ENCODE peak calls at places on chromosomes 11 and 22, in eight cellular contexts. One of them, this sample, is unnamed.

GRCh38 chr11:908273-908672 is 2.3 kb downstream of the CHID1 start:
- DNase-seq in GM06990: no peak
- DNase-seq in activated T-helper 1 cell treated with Interleukin-2 at 50 U/mL for 16 hours: no peak
- DNase-seq in left lung: no peak
- DNase-seq in stimulated activated CD4-positive, alpha-beta T cell treated with anti-CD3 and anti-CD28 coated beads, Interleukin-4, amount 100 ng/mL, for 4 hours: no peak
- DNase-seq in Right ventricle myocardium superior: no peak
- DNase-seq in SW480: no peak
- DNase-seq in progenitor cell of endocrine pancreas: no peak
- DNase-seq in this sample: no peak

GRCh38 chr11:1638344-1638743 is 8.8 kb downstream of the KRTAP5-5 start:
- DNase-seq in left lung: no peak
- DNase-seq in SW480: no peak
- DNase-seq in Right ventricle myocardium superior: no peak
- DNase-seq in activated T-helper 1 cell treated with Interleukin-2 at 50 U/mL for 16 hours: no peak
- DNase-seq in GM06990: no peak
- DNase-seq in progenitor cell of endocrine pancreas: no peak
- DNase-seq in stimulated activated CD4-positive, alpha-beta T cell treated with anti-CD3 and anti-CD28 coated beads, Interleukin-4, amount 100 ng/mL, for 4 hours: no peak
- DNase-seq in this sample: peak; percentile 33

GRCh38 chr22:41261541-41262249 is 21.0 kb upstream of the CHADL start:
- DNase-seq in progenitor cell of endocrine pancreas: no peak
- DNase-seq in GM06990: no peak
- DNase-seq in stimulated activated CD4-positive, alpha-beta T cell treated with anti-CD3 and anti-CD28 coated beads, Interleukin-4, amount 100 ng/mL, for 4 hours: no peak
- DNase-seq in activated T-helper 1 cell treated with Interleukin-2 at 50 U/mL for 16 hours: no peak
- DNase-seq in SW480: no peak
- DNase-seq in Right ventricle myocardium superior: peak; percentile 62
- DNase-seq in left lung: no peak
- DNase-seq in this sample: no peak

GRCh38 chr11:6397156-6397555 is 6.9 kb downstream of the SMPD1 start:
- DNase-seq in stimulated activated CD4-positive, alpha-beta T cell treated with anti-CD3 and anti-CD28 coated beads, Interleukin-4, amount 100 ng/mL, for 4 hours: no peak
- DNase-seq in GM06990: no peak
- DNase-seq in Right ventricle myocardium superior: no peak
- DNase-seq in left lung: no peak
- DNase-seq in progenitor cell of endocrine pancreas: no peak
- DNase-seq in SW480: no peak
- DNase-seq in activated T-helper 1 cell treated with Interleukin-2 at 50 U/mL for 16 hours: no peak
- DNase-seq in this sample: no peak

GRCh38 chr11:12864316-12865156 is 144.6 kb upstream of the RASSF10 start:
- DNase-seq in left lung: no peak
- DNase-seq in stimulated activated CD4-positive, alpha-beta T cell treated with anti-CD3 and anti-CD28 coated beads, Interleukin-4, amount 100 ng/mL, for 4 hours: no peak
- DNase-seq in progenitor cell of endocrine pancreas: no peak
- DNase-seq in Right ventricle myocardium superior: no peak
- DNase-seq in activated T-helper 1 cell treated with Interleukin-2 at 50 U/mL for 16 hours: no peak
- DNase-seq in SW480: no peak
- DNase-seq in GM06990: no peak
- DNase-seq in this sample: no peak

GRCh38 chr11:2531277-2531986 is 86.6 kb downstream of the KCNQ1 start:
- DNase-seq in progenitor cell of endocrine pancreas: peak; percentile 85
- DNase-seq in stimulated activated CD4-positive, alpha-beta T cell treated with anti-CD3 and anti-CD28 coated beads, Interleukin-4, amount 100 ng/mL, for 4 hours: peak; percentile 39
- DNase-seq in left lung: peak; percentile 68
- DNase-seq in GM06990: peak; percentile 40
- DNase-seq in Right ventricle myocardium superior: peak; percentile 90
- DNase-seq in SW480: peak; percentile 29
- DNase-seq in activated T-helper 1 cell treated with Interleukin-2 at 50 U/mL for 16 hours: peak; percentile 46
- DNase-seq in this sample: peak; percentile 82

GRCh38 chr11:111069076-111069475 is 176.4 kb upstream of the POU2AF2 start:
- DNase-seq in activated T-helper 1 cell treated with Interleukin-2 at 50 U/mL for 16 hours: no peak
- DNase-seq in progenitor cell of endocrine pancreas: no peak
- DNase-seq in left lung: no peak
- DNase-seq in Right ventricle myocardium superior: no peak
- DNase-seq in GM06990: no peak
- DNase-seq in SW480: no peak
- DNase-seq in stimulated activated CD4-positive, alpha-beta T cell treated with anti-CD3 and anti-CD28 coated beads, Interleukin-4, amount 100 ng/mL, for 4 hours: no peak
- DNase-seq in this sample: no peak

GRCh38 chr11:20327377-20327776 is 36.1 kb upstream of the HTATIP2 start:
- DNase-seq in Right ventricle myocardium superior: no peak
- DNase-seq in stimulated activated CD4-positive, alpha-beta T cell treated with anti-CD3 and anti-CD28 coated beads, Interleukin-4, amount 100 ng/mL, for 4 hours: no peak
- DNase-seq in left lung: no peak
- DNase-seq in progenitor cell of endocrine pancreas: no peak
- DNase-seq in SW480: no peak
- DNase-seq in GM06990: no peak
- DNase-seq in activated T-helper 1 cell treated with Interleukin-2 at 50 U/mL for 16 hours: no peak
- DNase-seq in this sample: no peak

GRCh38 chr22:37601540-37602442 is 6.8 kb upstream of the GGA1 start:
- DNase-seq in progenitor cell of endocrine pancreas: no peak
- DNase-seq in Right ventricle myocardium superior: no peak
- DNase-seq in activated T-helper 1 cell treated with Interleukin-2 at 50 U/mL for 16 hours: no peak
- DNase-seq in left lung: peak; percentile 56
- DNase-seq in stimulated activated CD4-positive, alpha-beta T cell treated with anti-CD3 and anti-CD28 coated beads, Interleukin-4, amount 100 ng/mL, for 4 hours: no peak
- DNase-seq in SW480: peak; percentile 96
- DNase-seq in GM06990: no peak
- DNase-seq in this sample: no peak

GRCh38 chr11:15837901-15838489 is 518.4 kb downstream of the SOX6 start:
- DNase-seq in Right ventricle myocardium superior: no peak
- DNase-seq in activated T-helper 1 cell treated with Interleukin-2 at 50 U/mL for 16 hours: no peak
- DNase-seq in progenitor cell of endocrine pancreas: no peak
- DNase-seq in GM06990: no peak
- DNase-seq in SW480: no peak
- DNase-seq in stimulated activated CD4-positive, alpha-beta T cell treated with anti-CD3 and anti-CD28 coated beads, Interleukin-4, amount 100 ng/mL, for 4 hours: no peak
- DNase-seq in left lung: no peak
- DNase-seq in this sample: no peak

GRCh38 chr11:71080239-71081097 is 171.9 kb downstream of the SHANK2 start:
- DNase-seq in activated T-helper 1 cell treated with Interleukin-2 at 50 U/mL for 16 hours: no peak
- DNase-seq in GM06990: no peak
- DNase-seq in left lung: peak; percentile 38
- DNase-seq in progenitor cell of endocrine pancreas: peak; percentile 17
- DNase-seq in SW480: peak; percentile 89
- DNase-seq in stimulated activated CD4-positive, alpha-beta T cell treated with anti-CD3 and anti-CD28 coated beads, Interleukin-4, amount 100 ng/mL, for 4 hours: no peak
- DNase-seq in Right ventricle myocardium superior: peak; percentile 65
- DNase-seq in this sample: no peak

GRCh38 chr11:107562647-107563208 is 2.8 kb downstream of the ALKBH8 start:
- DNase-seq in GM06990: no peak
- DNase-seq in left lung: no peak
- DNase-seq in SW480: peak; percentile 71
- DNase-seq in stimulated activated CD4-positive, alpha-beta T cell treated with anti-CD3 and anti-CD28 coated beads, Interleukin-4, amount 100 ng/mL, for 4 hours: no peak
- DNase-seq in progenitor cell of endocrine pancreas: no peak
- DNase-seq in activated T-helper 1 cell treated with Interleukin-2 at 50 U/mL for 16 hours: no peak
- DNase-seq in Right ventricle myocardium superior: no peak
- DNase-seq in this sample: no peak

GRCh38 chr11:96235725-96236124 is 107.3 kb downstream of the MAML2 start:
- DNase-seq in stimulated activated CD4-positive, alpha-beta T cell treated with anti-CD3 and anti-CD28 coated beads, Interleukin-4, amount 100 ng/mL, for 4 hours: peak; percentile 40
- DNase-seq in activated T-helper 1 cell treated with Interleukin-2 at 50 U/mL for 16 hours: no peak
- DNase-seq in progenitor cell of endocrine pancreas: no peak
- DNase-seq in left lung: no peak
- DNase-seq in GM06990: no peak
- DNase-seq in SW480: no peak
- DNase-seq in Right ventricle myocardium superior: no peak
- DNase-seq in this sample: no peak

GRCh38 chr11:106087815-106088435 is 10.5 kb downstream of the AASDHPPT start:
- DNase-seq in GM06990: no peak
- DNase-seq in stimulated activated CD4-positive, alpha-beta T cell treated with anti-CD3 and anti-CD28 coated beads, Interleukin-4, amount 100 ng/mL, for 4 hours: peak; percentile 17
- DNase-seq in Right ventricle myocardium superior: peak; percentile 40
- DNase-seq in activated T-helper 1 cell treated with Interleukin-2 at 50 U/mL for 16 hours: peak; percentile 16
- DNase-seq in progenitor cell of endocrine pancreas: peak; percentile 24
- DNase-seq in left lung: peak; percentile 43
- DNase-seq in SW480: peak; percentile 35
- DNase-seq in this sample: peak; percentile 49

GRCh38 chr22:49398115-49398514 is 429.6 kb downstream of the BRD1 start:
- DNase-seq in activated T-helper 1 cell treated with Interleukin-2 at 50 U/mL for 16 hours: no peak
- DNase-seq in left lung: no peak
- DNase-seq in SW480: no peak
- DNase-seq in GM06990: no peak
- DNase-seq in progenitor cell of endocrine pancreas: no peak
- DNase-seq in stimulated activated CD4-positive, alpha-beta T cell treated with anti-CD3 and anti-CD28 coated beads, Interleukin-4, amount 100 ng/mL, for 4 hours: no peak
- DNase-seq in Right ventricle myocardium superior: no peak
- DNase-seq in this sample: peak; percentile 68

GRCh38 chr11:115384236-115384635 is 120.0 kb downstream of the CADM1 start:
- DNase-seq in stimulated activated CD4-positive, alpha-beta T cell treated with anti-CD3 and anti-CD28 coated beads, Interleukin-4, amount 100 ng/mL, for 4 hours: no peak
- DNase-seq in progenitor cell of endocrine pancreas: no peak
- DNase-seq in left lung: no peak
- DNase-seq in GM06990: no peak
- DNase-seq in activated T-helper 1 cell treated with Interleukin-2 at 50 U/mL for 16 hours: no peak
- DNase-seq in Right ventricle myocardium superior: no peak
- DNase-seq in SW480: no peak
- DNase-seq in this sample: no peak

GRCh38 chr22:37014415-37014806 is 4.8 kb downstream of the TST start:
- DNase-seq in progenitor cell of endocrine pancreas: no peak
- DNase-seq in activated T-helper 1 cell treated with Interleukin-2 at 50 U/mL for 16 hours: no peak
- DNase-seq in left lung: no peak
- DNase-seq in GM06990: no peak
- DNase-seq in SW480: no peak
- DNase-seq in Right ventricle myocardium superior: no peak
- DNase-seq in stimulated activated CD4-positive, alpha-beta T cell treated with anti-CD3 and anti-CD28 coated beads, Interleukin-4, amount 100 ng/mL, for 4 hours: no peak
- DNase-seq in this sample: no peak

GRCh38 chr11:48165426-48165825 is 51.2 kb upstream of the OR4B1 start:
- DNase-seq in stimulated activated CD4-positive, alpha-beta T cell treated with anti-CD3 and anti-CD28 coated beads, Interleukin-4, amount 100 ng/mL, for 4 hours: no peak
- DNase-seq in progenitor cell of endocrine pancreas: no peak
- DNase-seq in activated T-helper 1 cell treated with Interleukin-2 at 50 U/mL for 16 hours: no peak
- DNase-seq in GM06990: no peak
- DNase-seq in left lung: no peak
- DNase-seq in Right ventricle myocardium superior: no peak
- DNase-seq in SW480: no peak
- DNase-seq in this sample: no peak

GRCh38 chr11:121802542-121802941 is 313.5 kb downstream of the BLID start:
- DNase-seq in Right ventricle myocardium superior: peak; percentile 68
- DNase-seq in progenitor cell of endocrine pancreas: no peak
- DNase-seq in GM06990: no peak
- DNase-seq in SW480: no peak
- DNase-seq in left lung: no peak
- DNase-seq in stimulated activated CD4-positive, alpha-beta T cell treated with anti-CD3 and anti-CD28 coated beads, Interleukin-4, amount 100 ng/mL, for 4 hours: no peak
- DNase-seq in activated T-helper 1 cell treated with Interleukin-2 at 50 U/mL for 16 hours: no peak
- DNase-seq in this sample: no peak

GRCh38 chr22:29202231-29203192 is 3.2 kb upstream of the EMID1 start:
- DNase-seq in GM06990: peak; percentile 95
- DNase-seq in progenitor cell of endocrine pancreas: no peak
- DNase-seq in Right ventricle myocardium superior: peak; percentile 87
- DNase-seq in SW480: peak; percentile 33
- DNase-seq in left lung: peak; percentile 71
- DNase-seq in activated T-helper 1 cell treated with Interleukin-2 at 50 U/mL for 16 hours: peak; percentile 29
- DNase-seq in stimulated activated CD4-positive, alpha-beta T cell treated with anti-CD3 and anti-CD28 coated beads, Interleukin-4, amount 100 ng/mL, for 4 hours: peak; percentile 9
- DNase-seq in this sample: peak; percentile 82

GRCh38 chr22:39179841-39180335 is 27.4 kb upstream of the CBX7 start:
- DNase-seq in GM06990: no peak
- DNase-seq in activated T-helper 1 cell treated with Interleukin-2 at 50 U/mL for 16 hours: no peak
- DNase-seq in SW480: no peak
- DNase-seq in progenitor cell of endocrine pancreas: no peak
- DNase-seq in left lung: no peak
- DNase-seq in stimulated activated CD4-positive, alpha-beta T cell treated with anti-CD3 and anti-CD28 coated beads, Interleukin-4, amount 100 ng/mL, for 4 hours: no peak
- DNase-seq in Right ventricle myocardium superior: no peak
- DNase-seq in this sample: peak; percentile 67

GRCh38 chr11:46382644-46383403 is 1.4 kb downstream of the MDK start:
- DNase-seq in stimulated activated CD4-positive, alpha-beta T cell treated with anti-CD3 and anti-CD28 coated beads, Interleukin-4, amount 100 ng/mL, for 4 hours: no peak
- DNase-seq in activated T-helper 1 cell treated with Interleukin-2 at 50 U/mL for 16 hours: no peak
- DNase-seq in left lung: no peak
- DNase-seq in SW480: peak; percentile 68
- DNase-seq in Right ventricle myocardium superior: no peak
- DNase-seq in progenitor cell of endocrine pancreas: no peak
- DNase-seq in GM06990: no peak
- DNase-seq in this sample: no peak

GRCh38 chr11:10930961-10931760 is 73.3 kb upstream of the ZBED5 start:
- DNase-seq in left lung: peak; percentile 68
- DNase-seq in GM06990: peak; percentile 20
- DNase-seq in stimulated activated CD4-positive, alpha-beta T cell treated with anti-CD3 and anti-CD28 coated beads, Interleukin-4, amount 100 ng/mL, for 4 hours: peak; percentile 66
- DNase-seq in Right ventricle myocardium superior: peak; percentile 79
- DNase-seq in SW480: peak; percentile 60
- DNase-seq in progenitor cell of endocrine pancreas: peak; percentile 58
- DNase-seq in activated T-helper 1 cell treated with Interleukin-2 at 50 U/mL for 16 hours: no peak
- DNase-seq in this sample: peak; percentile 93

GRCh38 chr11:73193251-73194033 is 24.6 kb upstream of the P2RY2 start:
- DNase-seq in progenitor cell of endocrine pancreas: no peak
- DNase-seq in left lung: peak; percentile 28
- DNase-seq in Right ventricle myocardium superior: no peak
- DNase-seq in stimulated activated CD4-positive, alpha-beta T cell treated with anti-CD3 and anti-CD28 coated beads, Interleukin-4, amount 100 ng/mL, for 4 hours: no peak
- DNase-seq in GM06990: peak; percentile 53
- DNase-seq in SW480: no peak
- DNase-seq in activated T-helper 1 cell treated with Interleukin-2 at 50 U/mL for 16 hours: no peak
- DNase-seq in this sample: peak; percentile 36

GRCh38 chr11:100546714-100547113 is 140.4 kb upstream of the ARHGAP42 start:
- DNase-seq in progenitor cell of endocrine pancreas: no peak
- DNase-seq in stimulated activated CD4-positive, alpha-beta T cell treated with anti-CD3 and anti-CD28 coated beads, Interleukin-4, amount 100 ng/mL, for 4 hours: no peak
- DNase-seq in activated T-helper 1 cell treated with Interleukin-2 at 50 U/mL for 16 hours: no peak
- DNase-seq in SW480: peak; percentile 32
- DNase-seq in GM06990: no peak
- DNase-seq in Right ventricle myocardium superior: no peak
- DNase-seq in left lung: no peak
- DNase-seq in this sample: no peak

GRCh38 chr11:783581-784015 is 6.3 kb downstream of the CEND1 start:
- DNase-seq in Right ventricle myocardium superior: peak; percentile 83
- DNase-seq in GM06990: no peak
- DNase-seq in stimulated activated CD4-positive, alpha-beta T cell treated with anti-CD3 and anti-CD28 coated beads, Interleukin-4, amount 100 ng/mL, for 4 hours: peak; percentile 10
- DNase-seq in left lung: peak; percentile 79
- DNase-seq in activated T-helper 1 cell treated with Interleukin-2 at 50 U/mL for 16 hours: no peak
- DNase-seq in SW480: no peak
- DNase-seq in progenitor cell of endocrine pancreas: peak; percentile 73
- DNase-seq in this sample: peak; percentile 83

GRCh38 chr11:20367313-20367948 is 3.9 kb downstream of the HTATIP2 start:
- DNase-seq in SW480: peak; percentile 79
- DNase-seq in GM06990: no peak
- DNase-seq in left lung: peak; percentile 47
- DNase-seq in Right ventricle myocardium superior: no peak
- DNase-seq in stimulated activated CD4-positive, alpha-beta T cell treated with anti-CD3 and anti-CD28 coated beads, Interleukin-4, amount 100 ng/mL, for 4 hours: peak; percentile 75
- DNase-seq in activated T-helper 1 cell treated with Interleukin-2 at 50 U/mL for 16 hours: no peak
- DNase-seq in progenitor cell of endocrine pancreas: no peak
- DNase-seq in this sample: peak; percentile 66

GRCh38 chr11:74010306-74010981 is 1.6 kb upstream of the UCP3 start:
- DNase-seq in GM06990: no peak
- DNase-seq in progenitor cell of endocrine pancreas: no peak
- DNase-seq in SW480: no peak
- DNase-seq in left lung: no peak
- DNase-seq in activated T-helper 1 cell treated with Interleukin-2 at 50 U/mL for 16 hours: no peak
- DNase-seq in Right ventricle myocardium superior: no peak
- DNase-seq in stimulated activated CD4-positive, alpha-beta T cell treated with anti-CD3 and anti-CD28 coated beads, Interleukin-4, amount 100 ng/mL, for 4 hours: no peak
- DNase-seq in this sample: no peak

GRCh38 chr11:69384548-69385465 is 90.9 kb downstream of the MYEOV start:
- DNase-seq in left lung: no peak
- DNase-seq in stimulated activated CD4-positive, alpha-beta T cell treated with anti-CD3 and anti-CD28 coated beads, Interleukin-4, amount 100 ng/mL, for 4 hours: no peak
- DNase-seq in Right ventricle myocardium superior: no peak
- DNase-seq in SW480: no peak
- DNase-seq in progenitor cell of endocrine pancreas: no peak
- DNase-seq in activated T-helper 1 cell treated with Interleukin-2 at 50 U/mL for 16 hours: no peak
- DNase-seq in GM06990: no peak
- DNase-seq in this sample: no peak

GRCh38 chr11:119361056-119361787 is 14.7 kb upstream of the MFRP start:
- DNase-seq in activated T-helper 1 cell treated with Interleukin-2 at 50 U/mL for 16 hours: no peak
- DNase-seq in Right ventricle myocardium superior: peak; percentile 79
- DNase-seq in GM06990: peak; percentile 63
- DNase-seq in left lung: peak; percentile 79
- DNase-seq in stimulated activated CD4-positive, alpha-beta T cell treated with anti-CD3 and anti-CD28 coated beads, Interleukin-4, amount 100 ng/mL, for 4 hours: peak; percentile 19
- DNase-seq in progenitor cell of endocrine pancreas: no peak
- DNase-seq in SW480: peak; percentile 65
- DNase-seq in this sample: peak; percentile 88

GRCh38 chr11:111310088-111310487 is 11.7 kb downstream of the POU2AF3 start:
- DNase-seq in GM06990: no peak
- DNase-seq in SW480: no peak
- DNase-seq in progenitor cell of endocrine pancreas: no peak
- DNase-seq in stimulated activated CD4-positive, alpha-beta T cell treated with anti-CD3 and anti-CD28 coated beads, Interleukin-4, amount 100 ng/mL, for 4 hours: no peak
- DNase-seq in left lung: no peak
- DNase-seq in activated T-helper 1 cell treated with Interleukin-2 at 50 U/mL for 16 hours: no peak
- DNase-seq in Right ventricle myocardium superior: no peak
- DNase-seq in this sample: no peak